ENCODE peak calls at places on chromosomes 2 and 18, in four cellular contexts. B, M, R and D are unnamed samples.

GRCh38 chr18:49321800-49322461 is 138.5 kb downstream of the DYM start:
- DNase-seq in B (no peak), M (peak; percentile 53), R (no peak), D (peak; percentile 26)

GRCh38 chr18:78660311-78660710 is 319.3 kb upstream of the SALL3 start:
- DNase-seq in B (no peak), M (no peak), R (no peak), D (no peak)

GRCh38 chr2:215554689-215555088 is 118.8 kb upstream of the FN1 start:
- DNase-seq in B (no peak), M (peak; percentile 45), R (no peak), D (no peak)

GRCh38 chr18:48713302-48713701 is 174.5 kb downstream of the CTIF start:
- DNase-seq in B (no peak), M (no peak), R (no peak), D (no peak)

GRCh38 chr18:73407506-73407905 is 539.7 kb upstream of the NETO1 start:
- DNase-seq in B (no peak), M (no peak), R (no peak), D (peak; percentile 4)

GRCh38 chr2:235091421-235091820 is 139.6 kb downstream of the SH3BP4 start:
- DNase-seq in B (no peak), M (no peak), R (no peak), D (no peak)

GRCh38 chr2:180849851-180850250 is 130.6 kb upstream of the UBE2E3 start:
- DNase-seq in B (no peak), M (no peak), R (no peak), D (no peak)

GRCh38 chr2:5236308-5236707 is 455.9 kb upstream of the SOX11 start:
- DNase-seq in B (no peak), M (no peak), R (no peak), D (no peak)

DNA sequence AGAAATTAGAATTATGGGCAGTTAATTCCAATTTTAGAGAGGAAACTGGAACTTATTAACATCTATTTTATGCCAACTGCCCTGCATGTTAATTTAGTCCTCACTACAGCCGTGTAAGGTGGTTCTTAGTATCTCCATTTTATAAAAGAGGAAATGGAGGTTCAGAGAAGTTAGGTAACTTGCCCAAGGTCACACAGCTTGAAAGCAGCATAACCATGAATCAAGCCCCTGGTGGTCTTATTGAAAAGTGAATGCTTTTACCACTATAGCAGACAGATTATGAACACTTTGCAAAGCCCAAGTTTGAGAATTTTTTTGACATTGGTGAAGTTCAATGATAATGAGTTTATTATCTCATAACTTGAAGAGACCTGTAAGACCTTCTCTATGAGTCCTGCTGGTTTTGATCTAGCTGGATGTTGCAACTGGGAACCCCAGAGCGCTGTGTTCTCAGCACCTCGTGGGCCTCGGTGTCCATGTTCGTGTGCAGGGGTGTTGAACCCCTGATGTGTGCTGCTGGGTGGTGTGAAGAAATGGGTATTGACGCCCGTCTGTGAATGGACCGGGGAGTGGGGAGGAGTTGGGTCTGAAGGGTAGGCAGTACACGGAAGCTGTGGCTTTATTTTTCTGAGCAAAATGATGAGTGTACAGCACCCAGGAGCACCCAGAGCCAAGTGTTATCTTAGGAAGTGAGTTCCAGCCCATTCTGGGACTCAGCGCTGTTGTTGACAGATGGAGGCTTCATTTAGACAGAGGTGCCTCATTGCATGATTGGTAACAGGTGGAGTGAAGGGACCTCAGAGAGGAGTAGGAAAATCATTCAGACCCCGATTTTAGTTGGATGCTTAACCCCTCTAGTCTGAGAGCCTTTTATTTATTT is 9.7 kb downstream of the GREB1 start:
- DNase-seq in B (no peak), M (no peak), R (no peak), D (no peak)
- TF ChIP-seq CTCF in B (no peak), M (no peak), R (no peak), D (no peak)

GRCh38 chr2:10810175-10811161 is 2.1 kb downstream of the PDIA6 start:
- DNase-seq in B (no peak), M (peak; percentile 14), R (no peak), D (no peak)
- TF ChIP-seq CTCF in B (no peak), M (no peak), R (no peak), D (no peak)

DNA sequence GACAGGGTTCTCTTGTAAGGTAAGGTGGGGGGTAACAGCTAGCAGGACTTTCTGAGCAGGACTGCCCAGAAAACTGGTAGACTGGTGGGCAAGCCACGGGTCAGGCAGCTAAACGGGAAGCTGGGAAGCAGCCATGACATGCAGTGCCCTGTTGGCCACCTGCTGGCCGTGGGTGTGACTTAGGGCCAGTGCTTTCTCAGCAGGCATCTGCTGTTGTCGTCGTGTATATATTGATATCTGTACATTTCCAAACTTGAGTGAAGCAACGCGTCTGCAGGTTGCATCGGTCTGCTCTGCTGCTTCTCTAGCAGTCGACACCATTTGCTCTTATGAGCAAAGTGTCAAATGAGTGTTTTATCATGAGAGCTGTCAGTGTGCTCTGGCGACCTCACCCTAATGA is 31.0 kb downstream of the COA5 start:
- DNase-seq in B (peak; percentile 2), M (no peak), R (no peak), D (no peak)
- TF ChIP-seq CTCF in B (no peak), M (no peak), R (no peak), D (peak; percentile 6)

GRCh38 chr2:228689049-228689448 is 507.6 kb upstream of the SPHKAP start:
- DNase-seq in B (no peak), M (no peak), R (no peak), D (no peak)
- TF ChIP-seq CTCF in B (no peak), M (peak; percentile 51), R (peak; percentile 28), D (peak; percentile 40)